ENCODE peak calls at places on chromosomes 12 and 14, in five cellular contexts. L is GM23338, P is foreskin fibroblast, K is fibroblast of the aortic adventitia, S is PC-3. T is an unnamed sample.

GRCh38 chr12:66683073-66683472 is 4.2 kb upstream of the GRIP1 start:
- DNase-seq in L (no peak), P (no peak), K (no peak), S (no peak), T (no peak)

GRCh38 chr12:40149673-40150260 is 43.9 kb upstream of the SLC2A13 start:
- DNase-seq in L (no peak), P (peak), K (no peak), S (peak), T (no peak)

GRCh38 chr12:116183741-116184141 is 93.8 kb downstream of the MED13L start:
- DNase-seq in L (no peak), P (no peak), K (peak), S (peak), T (peak)

GRCh38 chr12:112340235-112340634 is 42.0 kb downstream of the HECTD4 start:
- DNase-seq in L (no peak), P (no peak), K (no peak), S (no peak), T (no peak)

GRCh38 chr12:67573456-67573855 is 75.1 kb upstream of the DYRK2 start:
- DNase-seq in L (no peak), P (no peak), K (no peak), S (no peak), T (no peak)

GRCh38 chr12:90543393-90543792 is 411.6 kb downstream of the CCER1 start:
- DNase-seq in L (peak), P (peak), K (peak), S (peak), T (peak)

GRCh38 chr12:68595246-68595645 is 15.5 kb upstream of the RAP1B start:
- DNase-seq in L (no peak), P (no peak), K (no peak), S (no peak), T (no peak)

GRCh38 chr14:92680781-92681650 is 67.4 kb downstream of the LGMN start:
- DNase-seq in L (peak), P (peak), K (peak), S (peak), T (peak)

GRCh38 chr14:46734287-46734686 is 82.7 kb upstream of the RPL10L start:
- DNase-seq in L (no peak), P (no peak), K (no peak), S (peak), T (no peak)

GRCh38 chr12:122003646-122004611 is 17.8 kb upstream of the BCL7A start:
- DNase-seq in L (no peak), P (no peak), K (peak), S (no peak), T (peak)

GRCh38 chr12:14892726-14893442 is 7.2 kb upstream of the MGP start:
- DNase-seq in L (no peak), P (peak), K (peak), S (peak), T (peak)

GRCh38 chr12:51320695-51321320 is 3.2 kb downstream of the BIN2 start:
- DNase-seq in L (peak), P (no peak), K (peak), S (no peak), T (peak)

GRCh38 chr12:113912761-113913295 is 53.3 kb downstream of the RBM19 start:
- DNase-seq in L (peak), P (peak), K (peak), S (peak), T (peak)

GRCh38 chr14:21991130-21991529 is 317.5 kb upstream of the OR4E1 start:
- DNase-seq in L (no peak), P (no peak), K (no peak), S (no peak), T (no peak)

GRCh38 chr14:57480044-57480443 is 13.6 kb downstream of the CCDC198 start:
- DNase-seq in L (no peak), P (peak), K (no peak), S (no peak), T (peak)

GRCh38 chr14:77882098-77882497 is 82.2 kb downstream of the ADCK1 start:
- DNase-seq in L (no peak), P (peak), K (no peak), S (peak), T (no peak)

GRCh38 chr14:20781805-20782204 is 737 bp downstream of the RNASE6 start:
- DNase-seq in L (no peak), P (no peak), K (no peak), S (no peak), T (no peak)

GRCh38 chr14:20787025-20787424 is 6.0 kb downstream of the RNASE6 start:
- DNase-seq in L (no peak), P (no peak), K (no peak), S (no peak), T (no peak)

GRCh38 chr14:20782280-20782890 is 1.3 kb downstream of the RNASE6 start:
- DNase-seq in L (peak), P (no peak), K (no peak), S (peak), T (no peak)
- H3K4me3 ChIP-seq in L (peak), P (no peak), K (no peak), S (no peak), T (no peak)

DNA sequence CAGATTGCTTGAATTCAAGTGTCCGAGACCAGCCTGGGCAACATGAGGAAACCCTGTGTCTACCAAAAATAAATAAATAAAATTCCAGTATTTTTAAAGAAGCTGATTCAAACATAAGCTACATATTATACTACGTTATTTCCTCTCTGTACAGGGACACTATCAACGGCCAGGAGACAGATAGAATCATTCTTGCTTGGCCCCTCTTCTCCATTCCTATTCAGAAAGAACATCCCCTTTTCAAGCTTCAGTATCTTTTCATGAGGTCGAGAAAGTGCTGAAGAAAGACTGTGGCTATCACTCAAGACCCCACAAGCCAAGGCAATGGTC is 314 bp upstream of the DHRS7 start:
- DNase-seq in L (no peak), P (no peak), K (no peak), S (no peak), T (no peak)
- TF ChIP-seq CTCF in L (no peak), P (peak), K (no peak), S (no peak), T (no peak)

GRCh38 chr14:76716285-76716684 is 45.0 kb upstream of the VASH1 start:
- DNase-seq in L (no peak), P (no peak), K (no peak), S (no peak), T (no peak)

GRCh38 chr14:76717508-76717907 is 43.8 kb upstream of the VASH1 start:
- DNase-seq in L (no peak), P (no peak), K (no peak), S (no peak), T (no peak)

GRCh38 chr14:76718306-76719075 is 42.8 kb upstream of the VASH1 start:
- DNase-seq in L (no peak), P (no peak), K (no peak), S (no peak), T (no peak)

GRCh38 chr14:76715102-76715926 is 46.0 kb upstream of the VASH1 start:
- DNase-seq in L (no peak), P (peak), K (peak), S (no peak), T (peak)

GRCh38 chr14:76715927-76716200 is 45.4 kb upstream of the VASH1 start:
- DNase-seq in L (no peak), P (no peak), K (no peak), S (no peak), T (no peak)
- H3K4me3 ChIP-seq in L (no peak), P (no peak), K (no peak), S (no peak), T (no peak)

GRCh38 chr14:59130472-59130871 is 58.0 kb upstream of the DAAM1 start:
- DNase-seq in L (peak), P (no peak), K (no peak), S (no peak), T (no peak)

GRCh38 chr14:59131926-59132763 is 56.3 kb upstream of the DAAM1 start:
- DNase-seq in L (no peak), P (no peak), K (no peak), S (no peak), T (no peak)

GRCh38 chr14:59133709-59134108 is 54.8 kb upstream of the DAAM1 start:
- DNase-seq in L (no peak), P (no peak), K (no peak), S (no peak), T (no peak)

GRCh38 chr14:59134307-59134706 is 54.2 kb upstream of the DAAM1 start:
- DNase-seq in L (no peak), P (no peak), K (no peak), S (no peak), T (no peak)

GRCh38 chr14:59133202-59133601 is 55.3 kb upstream of the DAAM1 start:
- DNase-seq in L (peak), P (no peak), K (peak), S (peak), T (peak)
- TF ChIP-seq CTCF in L (peak), P (no peak), K (peak), S (peak), T (peak)

DNA sequence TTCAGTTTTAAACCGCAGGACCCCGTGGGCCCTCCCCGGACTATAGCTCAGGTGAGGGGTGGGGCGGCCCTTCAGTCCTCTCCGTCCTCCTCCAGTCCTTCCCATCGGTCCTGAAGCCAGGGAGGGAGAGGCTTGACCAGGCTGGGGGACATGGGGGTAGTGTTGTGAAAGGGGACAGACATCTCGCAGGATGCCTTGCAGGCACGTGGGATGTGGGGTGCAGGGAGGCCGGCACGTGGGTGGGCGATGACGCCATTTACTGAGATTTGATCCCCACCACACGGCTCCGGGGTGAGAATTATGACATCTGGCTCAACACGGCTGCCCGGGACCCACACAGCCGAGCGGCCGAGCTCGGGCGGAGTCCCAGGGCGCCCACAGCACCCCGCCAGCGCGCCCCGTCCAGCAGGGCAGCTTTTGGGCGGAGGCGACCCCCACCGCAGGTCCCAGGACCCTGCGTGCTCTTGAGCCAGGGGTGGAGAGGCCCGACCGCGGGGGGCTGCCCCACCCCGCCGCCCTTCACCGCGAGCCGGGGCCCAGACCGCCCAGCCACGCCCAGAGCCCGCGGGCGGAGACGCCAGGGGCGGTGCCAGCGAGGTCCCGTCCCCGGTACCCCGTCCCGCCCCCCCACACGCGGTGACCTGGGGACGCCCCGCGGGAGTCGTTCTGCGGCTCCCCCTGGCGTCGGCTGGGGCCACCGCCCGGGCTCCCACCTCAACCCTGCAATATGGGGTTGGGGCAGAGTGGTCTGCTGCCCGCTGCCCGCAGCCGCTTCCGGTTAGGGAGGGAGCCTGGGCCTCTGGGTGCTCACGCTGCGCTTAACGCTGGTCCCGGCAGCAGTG is 3.3 kb upstream of the EXOC3L4 start:
- DNase-seq in L (peak), P (no peak), K (peak), S (peak), T (peak)
- H3K4me3 ChIP-seq in L (peak), P (peak), K (no peak), S (peak), T (peak)

GRCh38 chr14:75147423-75148071 is 20.7 kb upstream of the NEK9 start:
- DNase-seq in L (peak), P (peak), K (peak), S (no peak), T (peak)
- TF ChIP-seq CTCF in L (peak), P (peak), K (peak), S (peak), T (peak)

GRCh38 chr12:56833780-56834179 is 70.7 kb downstream of the HSD17B6 start:
- DNase-seq in L (no peak), P (no peak), K (no peak), S (no peak), T (no peak)
- H3K4me3 ChIP-seq in L (no peak), P (no peak), K (no peak), S (no peak), T (no peak)

GRCh38 chr12:25123126-25123525 is 71.8 kb downstream of the DNAI7 start:
- DNase-seq in L (no peak), P (no peak), K (no peak), S (no peak), T (no peak)

GRCh38 chr12:25121110-25121509 is 73.8 kb downstream of the DNAI7 start:
- DNase-seq in L (no peak), P (no peak), K (no peak), S (no peak), T (no peak)

GRCh38 chr12:25121916-25122315 is 73.0 kb downstream of the DNAI7 start:
- DNase-seq in L (no peak), P (peak), K (no peak), S (no peak), T (peak)

GRCh38 chr12:25115677-25116076 is 79.3 kb downstream of the DNAI7 start:
- DNase-seq in L (no peak), P (no peak), K (no peak), S (no peak), T (no peak)

DNA sequence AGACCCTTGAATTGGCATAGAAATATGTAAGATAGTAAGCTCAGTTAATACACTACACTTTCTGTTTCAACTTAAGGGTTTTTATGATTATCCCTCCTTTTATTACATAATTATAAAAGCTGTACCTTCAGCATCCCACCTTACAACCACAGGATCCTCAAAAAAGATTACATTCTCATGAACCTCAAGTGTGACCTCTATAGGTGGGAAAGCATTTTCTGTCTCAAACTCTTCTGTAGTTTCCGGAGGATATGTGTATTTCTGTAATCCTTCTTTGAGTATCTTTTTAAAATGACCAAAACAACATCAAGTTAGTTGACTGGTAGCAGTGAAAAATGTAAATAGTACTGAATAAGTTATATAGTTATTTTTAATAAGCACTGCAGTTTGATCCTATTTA is 75.9 kb downstream of the DNAI7 start:
- DNase-seq in L (peak), P (no peak), K (no peak), S (no peak), T (peak)
- TF ChIP-seq CTCF in L (peak), P (no peak), K (no peak), S (peak), T (peak)

DNA sequence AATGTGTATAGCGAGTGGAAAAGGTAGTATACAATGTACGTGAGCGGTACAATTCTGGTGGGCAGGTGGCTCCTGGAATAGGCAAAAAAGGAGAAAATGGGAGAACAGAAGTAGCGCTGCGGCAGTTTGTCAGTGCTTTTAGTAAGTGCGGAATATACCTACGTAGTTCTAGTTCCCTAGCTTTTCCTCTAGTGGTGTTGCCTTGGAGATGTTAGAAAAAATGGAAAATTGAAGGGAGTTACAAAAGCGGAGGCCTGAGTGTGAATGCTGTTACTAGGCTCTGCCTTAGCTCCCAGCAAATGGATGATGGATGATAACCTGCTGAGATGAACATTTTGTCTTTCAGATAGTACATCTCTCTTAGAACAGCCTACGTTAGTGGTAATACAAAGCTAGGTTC is 1.1 kb downstream of the TTC8 start:
- DNase-seq in L (no peak), P (no peak), K (no peak), S (no peak), T (no peak)
- H3K4me3 ChIP-seq in L (peak), P (peak), K (peak), S (peak), T (peak)